ENCODE peak calls at places on chromosomes 3 and 15, in seven cellular contexts. J is IMR-90, K is H9, W is mesenchymal stem cell, S is trophoblast cell, T is neuronal stem cell, O is H1. M is an unnamed sample.

GRCh38 chr3:27089063-27089462 is 280.1 kb downstream of the NEK10 start:
- DNase-seq in J (no peak), K (no peak), W (no peak), S (no peak), T (no peak), O (no peak), M (no peak)

GRCh38 chr3:53132347-53132746 is 2.1 kb upstream of the RFT1 start:
- DNase-seq in J (no peak), K (no peak), W (no peak), S (no peak), T (no peak), O (no peak), M (peak; percentile 38)

GRCh38 chr15:48466825-48467224 is 135.6 kb downstream of the DUT start:
- DNase-seq in J (no peak), K (no peak), W (no peak), S (no peak), T (peak; percentile 5), O (no peak), M (no peak)

GRCh38 chr3:55683666-55684270 is 196.7 kb upstream of the WNT5A start:
- DNase-seq in J (peak; percentile 59), K (no peak), W (no peak), S (no peak), T (no peak), O (no peak), M (no peak)

GRCh38 chr3:183845608-183846288 is 20.4 kb upstream of the MAP6D1 start:
- DNase-seq in J (peak; percentile 31), K (no peak), W (peak; percentile 10), S (peak; percentile 51), T (no peak), O (no peak), M (peak; percentile 43)

GRCh38 chr3:123635220-123635619 is 50.4 kb upstream of the HACD2 start:
- DNase-seq in J (peak; percentile 34), K (no peak), W (peak; percentile 50), S (no peak), T (no peak), O (no peak), M (peak; percentile 40)

GRCh38 chr3:16609927-16610580 is 4.8 kb upstream of the DAZL start:
- DNase-seq in J (no peak), K (no peak), W (no peak), S (peak; percentile 62), T (no peak), O (no peak), M (no peak)

GRCh38 chr3:80051602-80051962 is 283.8 kb upstream of the ROBO1 start:
- DNase-seq in J (no peak), K (no peak), W (no peak), S (no peak), T (no peak), O (no peak), M (no peak)

GRCh38 chr15:82040862-82041261 is 5.0 kb downstream of the MEX3B start:
- DNase-seq in J (no peak), K (peak; percentile 82), W (no peak), S (no peak), T (peak; percentile 60), O (peak; percentile 67), M (peak; percentile 77)

GRCh38 chr3:42012935-42013651 is 51.2 kb upstream of the ULK4 start:
- DNase-seq in J (peak; percentile 51), K (peak; percentile 80), W (peak; percentile 70), S (peak; percentile 75), T (no peak), O (peak; percentile 72), M (peak; percentile 69)

GRCh38 chr15:66937588-66937987 is 127.8 kb upstream of the SMAD3 start:
- DNase-seq in J (no peak), K (no peak), W (no peak), S (no peak), T (no peak), O (no peak), M (no peak)

GRCh38 chr15:74453925-74454763 is 6.8 kb downstream of the UBL7 start:
- DNase-seq in J (peak; percentile 55), K (no peak), W (no peak), S (no peak), T (no peak), O (no peak), M (no peak)

GRCh38 chr3:181292984-181293383 is 303.4 kb upstream of the DNAJC19 start:
- DNase-seq in J (peak; percentile 62), K (no peak), W (peak; percentile 1), S (no peak), T (no peak), O (no peak), M (no peak)

GRCh38 chr15:69337133-69337532 is 38.4 kb downstream of the PAQR5 start:
- DNase-seq in J (peak; percentile 44), K (no peak), W (no peak), S (no peak), T (no peak), O (no peak), M (no peak)

GRCh38 chr15:73225358-73226015 is 143.3 kb downstream of the HCN4 start:
- DNase-seq in J (no peak), K (peak; percentile 45), W (no peak), S (no peak), T (no peak), O (peak; percentile 51), M (peak; percentile 34)

GRCh38 chr3:52277071-52277964 is 1.1 kb downstream of the WDR82 start:
- DNase-seq in J (peak; percentile 58), K (peak; percentile 54), W (peak; percentile 78), S (no peak), T (no peak), O (peak; percentile 61), M (peak; percentile 61)

GRCh38 chr15:86571873-86572272 is 492.2 kb downstream of the AGBL1 start:
- DNase-seq in J (no peak), K (no peak), W (no peak), S (no peak), T (no peak), O (no peak), M (no peak)

GRCh38 chr3:17744693-17745092 is 2.3 kb upstream of the TBC1D5 start:
- DNase-seq in J (no peak), K (no peak), W (no peak), S (no peak), T (no peak), O (no peak), M (no peak)

GRCh38 chr3:17136251-17136721 is 251.5 kb downstream of the PLCL2 start:
- DNase-seq in J (no peak), K (no peak), W (no peak), S (no peak), T (no peak), O (no peak), M (no peak)

GRCh38 chr15:48084759-48085420 is 35.9 kb upstream of the SLC24A5 start:
- DNase-seq in J (peak; percentile 50), K (peak; percentile 46), W (peak; percentile 66), S (no peak), T (peak; percentile 37), O (no peak), M (peak; percentile 76)

GRCh38 chr15:56468271-56468912 is 3.5 kb upstream of the MNS1 start:
- DNase-seq in J (peak; percentile 9), K (no peak), W (peak; percentile 40), S (no peak), T (no peak), O (no peak), M (peak; percentile 23)

GRCh38 chr3:148066787-148067186 is 630.9 kb upstream of the AGTR1 start:
- DNase-seq in J (no peak), K (no peak), W (no peak), S (no peak), T (no peak), O (no peak), M (no peak)

GRCh38 chr15:92683511-92683834 is 27.9 kb upstream of the FAM174B start:
- DNase-seq in J (no peak), K (peak; percentile 88), W (no peak), S (no peak), T (peak; percentile 27), O (peak; percentile 59), M (peak; percentile 89)

GRCh38 chr15:74193305-74193718 is 9.3 kb downstream of the STRA6 start:
- DNase-seq in J (peak; percentile 91), K (no peak), W (peak; percentile 80), S (no peak), T (no peak), O (no peak), M (no peak)

GRCh38 chr3:190336516-190337189 is 14.4 kb upstream of the CLDN1 start:
- DNase-seq in J (no peak), K (no peak), W (no peak), S (no peak), T (no peak), O (no peak), M (no peak)

DNA sequence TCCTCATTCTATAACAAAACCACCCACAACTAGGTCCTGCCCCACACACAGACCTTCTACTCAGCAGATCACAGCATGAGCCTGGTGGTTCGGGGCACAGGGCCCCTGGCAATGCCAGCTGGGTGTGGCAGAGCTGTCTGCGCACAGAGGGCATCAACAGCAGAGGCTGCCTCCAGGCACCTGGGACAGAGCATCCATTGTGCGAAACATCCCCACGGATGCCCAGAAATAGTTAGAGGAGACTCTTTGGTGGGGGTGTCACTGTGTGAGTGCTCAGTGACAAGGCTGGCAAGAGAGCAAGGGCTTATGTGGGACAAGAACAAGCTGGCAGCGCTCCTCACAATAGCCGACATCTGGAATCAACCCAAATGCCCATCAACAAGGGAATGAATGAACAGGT is 487.4 kb upstream of the PROK2 start:
- DNase-seq in J (no peak), K (no peak), W (no peak), S (no peak), T (no peak), O (no peak), M (no peak)
- H2AK5ac ChIP-seq in J (peak overlapping the region; percentile 36), K (no peak overlapping the region), W (peak overlapping the region; percentile 46), S (peak overlapping the region; percentile 70), T (no peak overlapping the region), O (no peak overlapping the region), M (no peak overlapping the region)

GRCh38 chr3:126364731-126365301 is 7.6 kb upstream of the KLF15 start:
- DNase-seq in J (no peak), K (no peak), W (no peak), S (no peak), T (no peak), O (no peak), M (no peak)
- H2AK5ac ChIP-seq in J (no peak overlapping the region), K (no peak overlapping the region), W (no peak overlapping the region), S (no peak overlapping the region), T (peak overlapping the region; percentile 28), O (no peak overlapping the region), M (no peak overlapping the region)

GRCh38 chr3:96756516-96756915 is 57.9 kb upstream of the EPHA6 start:
- DNase-seq in J (no peak), K (no peak), W (no peak), S (no peak), T (no peak), O (no peak), M (peak; percentile 60)
- H2AK5ac ChIP-seq in J (no peak overlapping the region), K (no peak overlapping the region), W (no peak overlapping the region), S (no peak overlapping the region), T (no peak overlapping the region), O (no peak overlapping the region), M (no peak overlapping the region)

DNA sequence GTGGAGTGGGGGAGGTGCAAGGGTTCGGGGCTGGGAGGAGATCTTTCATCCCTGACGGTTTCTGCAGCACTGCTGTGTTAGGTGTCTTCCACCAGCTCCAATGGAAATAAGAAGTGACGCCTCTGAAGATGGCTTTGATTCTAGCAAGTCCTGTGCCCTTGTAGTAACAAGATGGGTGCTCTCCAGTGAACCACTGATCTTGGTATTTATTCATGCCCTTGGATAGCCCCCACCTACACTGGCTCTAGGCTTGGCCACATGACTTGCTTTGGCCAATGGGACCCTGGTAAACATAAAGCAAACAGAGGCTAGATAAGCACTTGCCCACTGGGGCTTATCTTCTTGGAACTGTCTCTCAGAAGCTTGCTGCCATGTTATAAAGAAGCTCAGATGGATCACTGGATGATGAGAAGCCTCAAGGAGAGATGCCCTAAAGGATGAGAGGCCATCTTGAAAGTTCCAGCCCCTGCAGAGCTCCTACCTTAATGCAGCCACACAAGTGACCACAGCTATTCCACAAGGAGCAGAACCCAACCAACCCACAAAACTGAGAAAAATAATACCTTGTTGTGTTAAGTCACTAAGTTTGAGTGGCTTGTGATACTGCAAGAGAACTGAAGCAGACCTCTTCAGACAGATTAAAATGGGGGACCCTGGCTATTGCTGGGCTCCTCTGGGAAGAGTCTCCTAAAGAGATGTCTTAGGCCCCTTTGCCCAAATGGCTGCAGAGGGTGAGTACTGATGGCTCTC is 137.9 kb downstream of the PDCD6IP start:
- DNase-seq in J (no peak), K (no peak), W (no peak), S (no peak), T (no peak), O (no peak), M (no peak)
- H2AK5ac ChIP-seq in J (no peak overlapping the region), K (no peak overlapping the region), W (no peak overlapping the region), S (no peak overlapping the region), T (no peak overlapping the region), O (no peak overlapping the region), M (no peak overlapping the region)

M was measured in mesendoderm.